ENCODE peak calls at places on chromosomes 5 and 9, in ten cellular contexts. Q is NCI-H2171, X is GM23248, U is NCI-H1048, J is naive B cell, W is IMR-90, B is H4, H is iPS-NIHi11, P is brain microvascular endothelial cell, F is kidney glomerular epithelial cell. G is an unnamed sample.

GRCh38 chr9:126615251-126615790 is 1.6 kb downstream of the LMX1B start:
- DNase-seq in Q (no peak), X (peak), U (no peak), J (no peak), W (peak), B (no peak), H (peak), P (no peak), F (no peak), G (no peak)

GRCh38 chr5:169018980-169019379 is 282.0 kb downstream of the SLIT3 start:
- DNase-seq in Q (no peak), X (no peak), U (no peak), J (no peak), W (no peak), B (no peak), H (no peak), P (no peak), F (no peak), G (no peak)

GRCh38 chr5:27594141-27594540 is 555.8 kb upstream of the CDH9 start:
- DNase-seq in Q (no peak), X (no peak), U (no peak), J (no peak), W (no peak), B (no peak), H (no peak), P (no peak), F (no peak), G (no peak)

GRCh38 chr9:114174876-114175771 is 19.8 kb downstream of the COL27A1 start:
- DNase-seq in Q (no peak), X (peak), U (no peak), J (no peak), W (peak), B (no peak), H (no peak), P (no peak), F (no peak), G (no peak)

GRCh38 chr9:123893831-123894460 is 36.0 kb downstream of the DENND1A start:
- DNase-seq in Q (no peak), X (peak), U (no peak), J (no peak), W (peak), B (no peak), H (no peak), P (no peak), F (no peak), G (no peak)

GRCh38 chr9:37555786-37556185 is 20.4 kb downstream of the FBXO10 start:
- DNase-seq in Q (no peak), X (peak), U (no peak), J (no peak), W (peak), B (no peak), H (no peak), P (peak), F (no peak), G (no peak)

GRCh38 chr9:137368431-137369110 is 54.4 kb downstream of the EXD3 start:
- DNase-seq in Q (no peak), X (peak), U (no peak), J (no peak), W (no peak), B (no peak), H (no peak), P (no peak), F (no peak), G (no peak)

GRCh38 chr9:27335088-27335487 is 38.1 kb upstream of the EQTN start:
- DNase-seq in Q (no peak), X (no peak), U (no peak), J (no peak), W (no peak), B (no peak), H (no peak), P (no peak), F (no peak), G (no peak)

GRCh38 chr5:3642231-3642630 is 46.6 kb downstream of the IRX1 start:
- DNase-seq in Q (no peak), X (no peak), U (no peak), J (no peak), W (no peak), B (no peak), H (no peak), P (no peak), F (no peak), G (no peak)

GRCh38 chr5:100409538-100409937 is 125.6 kb upstream of the FAM174A start:
- DNase-seq in Q (no peak), X (no peak), U (no peak), J (no peak), W (peak), B (no peak), H (no peak), P (no peak), F (no peak), G (no peak)

GRCh38 chr5:11251242-11251641 is 490.2 kb upstream of the DAP start:
- DNase-seq in Q (no peak), X (peak), U (no peak), J (no peak), W (peak), B (peak), H (peak), P (no peak), F (no peak), G (no peak)

GRCh38 chr5:111954516-111955337 is 197.7 kb upstream of the NREP start:
- DNase-seq in Q (no peak), X (peak), U (no peak), J (peak), W (peak), B (no peak), H (no peak), P (peak), F (peak), G (no peak)

GRCh38 chr9:78325343-78325742 is 28.4 kb downstream of the PSAT1 start:
- DNase-seq in Q (peak), X (peak), U (no peak), J (no peak), W (peak), B (no peak), H (no peak), P (peak), F (no peak), G (no peak)

GRCh38 chr9:25678147-25678666 is at the start of gene TUSC1:
- DNase-seq in Q (peak), X (peak), U (peak), J (peak), W (peak), B (peak), H (peak), P (peak), F (peak), G (no peak)

GRCh38 chr5:94613583-94613982 is 4.8 kb downstream of the KIAA0825 start:
- DNase-seq in Q (no peak), X (peak), U (no peak), J (peak), W (peak), B (no peak), H (peak), P (peak), F (no peak), G (no peak)

GRCh38 chr9:124263800-124264426 is 6.2 kb downstream of the NEK6 start:
- DNase-seq in Q (no peak), X (no peak), U (no peak), J (no peak), W (no peak), B (no peak), H (no peak), P (no peak), F (no peak), G (no peak)

GRCh38 chr9:138023394-138024124 is 146.0 kb downstream of the CACNA1B start:
- DNase-seq in Q (peak), X (no peak), U (no peak), J (no peak), W (no peak), B (no peak), H (peak), P (no peak), F (no peak), G (no peak)

GRCh38 chr9:137240321-137240840 is 706 bp upstream of the TUBB4B start:
- DNase-seq in Q (peak), X (peak), U (peak), J (peak), W (peak), B (peak), H (no peak), P (peak), F (peak), G (no peak)

GRCh38 chr5:171975262-171975876 is 31.1 kb downstream of the FBXW11 start:
- DNase-seq in Q (no peak), X (peak), U (no peak), J (no peak), W (peak), B (no peak), H (peak), P (peak), F (peak), G (no peak)

GRCh38 chr5:42641321-42642005 is 115.2 kb upstream of the CCDC152 start:
- DNase-seq in Q (no peak), X (no peak), U (no peak), J (no peak), W (no peak), B (peak), H (no peak), P (peak), F (peak), G (no peak)

GRCh38 chr9:129863059-129863690 is 27.9 kb downstream of the USP20 start:
- DNase-seq in Q (no peak), X (no peak), U (no peak), J (no peak), W (peak), B (peak), H (no peak), P (peak), F (no peak), G (no peak)

GRCh38 chr5:127042593-127042992 is 12.2 kb upstream of the MARCHF3 start:
- DNase-seq in Q (no peak), X (peak), U (no peak), J (peak), W (peak), B (no peak), H (no peak), P (no peak), F (no peak), G (no peak)

GRCh38 chr9:98280574-98280973 is 25.1 kb upstream of the TBC1D2 start:
- DNase-seq in Q (no peak), X (no peak), U (no peak), J (no peak), W (no peak), B (no peak), H (no peak), P (no peak), F (no peak), G (no peak)

GRCh38 chr5:128965011-128965637 is at the start of gene SLC27A6:
- DNase-seq in Q (no peak), X (no peak), U (no peak), J (no peak), W (no peak), B (no peak), H (peak), P (no peak), F (no peak), G (no peak)

GRCh38 chr5:148972958-148973357 is 89.9 kb downstream of the SH3TC2 start:
- DNase-seq in Q (no peak), X (peak), U (no peak), J (no peak), W (peak), B (peak), H (no peak), P (peak), F (peak), G (no peak)

GRCh38 chr5:177035982-177036381 is 13.5 kb downstream of the ZNF346 start:
- DNase-seq in Q (peak), X (no peak), U (no peak), J (no peak), W (no peak), B (no peak), H (peak), P (peak), F (no peak), G (no peak)

GRCh38 chr9:131875828-131876485 is 136.1 kb upstream of the RAPGEF1 start:
- DNase-seq in Q (no peak), X (peak), U (no peak), J (no peak), W (peak), B (no peak), H (no peak), P (no peak), F (no peak), G (no peak)

GRCh38 chr9:117414220-117414905 is 494 bp downstream of the ASTN2 start:
- DNase-seq in Q (peak), X (peak), U (no peak), J (no peak), W (no peak), B (no peak), H (peak), P (peak), F (no peak), G (no peak)

GRCh38 chr9:1869843-1870242 is 145.3 kb upstream of the SMARCA2 start:
- DNase-seq in Q (peak), X (peak), U (no peak), J (peak), W (no peak), B (no peak), H (peak), P (no peak), F (no peak), G (no peak)

GRCh38 chr5:151657105-151657504 is 29.6 kb downstream of the SPARC start:
- DNase-seq in Q (no peak), X (no peak), U (no peak), J (no peak), W (no peak), B (no peak), H (no peak), P (no peak), F (no peak), G (no peak)

GRCh38 chr5:160488394-160488943 is 66.8 kb downstream of the PTTG1 start:
- DNase-seq in Q (no peak), X (no peak), U (no peak), J (no peak), W (no peak), B (no peak), H (no peak), P (no peak), F (no peak), G (no peak)